ENCODE peak calls at places on chromosome 1, in nine cellular contexts. P is adrenal gland, N is tibial nerve, U is prostate gland, K is heart left ventricle, C is GM12891, L is Peyer's patch, O is stomach, A is endothelial cell of umbilical vein. W is an unnamed sample.

GRCh38 chr1:208243851-208244583 is at the start of gene PLXNA2:
- DNase-seq in P (peak), N (peak), U (peak), K (peak), C (peak), L (peak), O (peak), A (peak), W (peak)

GRCh38 chr1:38114231-38114630 is 67.6 kb upstream of the POU3F1 start:
- DNase-seq in P (no peak), N (no peak), U (peak), K (no peak), C (no peak), L (peak), O (peak), A (peak), W (no peak)

GRCh38 chr1:3020263-3020909 is 881 bp upstream of the ACTRT2 start:
- DNase-seq in P (no peak), N (no peak), U (no peak), K (no peak), C (no peak), L (peak), O (no peak), A (no peak), W (no peak)

GRCh38 chr1:39976732-39977131 is 21.8 kb downstream of the MFSD2A start:
- DNase-seq in P (no peak), N (no peak), U (no peak), K (no peak), C (no peak), L (no peak), O (no peak), A (no peak), W (no peak)

GRCh38 chr1:230922620-230923019 is 54.3 kb upstream of the C1orf198 start:
- DNase-seq in P (no peak), N (no peak), U (no peak), K (no peak), C (no peak), L (no peak), O (no peak), A (no peak), W (peak)

GRCh38 chr1:221718391-221719277 is 23.3 kb downstream of the DUSP10 start:
- DNase-seq in P (no peak), N (no peak), U (no peak), K (no peak), C (no peak), L (no peak), O (no peak), A (peak), W (no peak)

GRCh38 chr1:94970783-94971182 is 43.9 kb upstream of the CNN3 start:
- DNase-seq in P (no peak), N (no peak), U (no peak), K (no peak), C (no peak), L (no peak), O (no peak), A (peak), W (no peak)

GRCh38 chr1:41360074-41361027 is 883 bp upstream of the FOXO6 start:
- DNase-seq in P (no peak), N (no peak), U (no peak), K (peak), C (no peak), L (peak), O (no peak), A (no peak), W (peak)

GRCh38 chr1:55179177-55179835 is 35.9 kb downstream of the USP24 start:
- DNase-seq in P (no peak), N (no peak), U (no peak), K (no peak), C (no peak), L (no peak), O (no peak), A (no peak), W (peak)

GRCh38 chr1:112515311-112516009 is 6.7 kb downstream of the WNT2B start:
- DNase-seq in P (peak), N (no peak), U (no peak), K (no peak), C (no peak), L (no peak), O (no peak), A (peak), W (no peak)

GRCh38 chr1:30778156-30778978 is 20.8 kb upstream of the LAPTM5 start:
- DNase-seq in P (peak), N (no peak), U (no peak), K (peak), C (no peak), L (no peak), O (peak), A (peak), W (peak)

GRCh38 chr1:185170291-185170848 is 13.4 kb downstream of the SWT1 start:
- DNase-seq in P (peak), N (peak), U (peak), K (no peak), C (peak), L (peak), O (no peak), A (peak), W (peak)

GRCh38 chr1:227937531-227938145 is 10.1 kb downstream of the WNT9A start:
- DNase-seq in P (no peak), N (no peak), U (no peak), K (no peak), C (no peak), L (peak), O (no peak), A (no peak), W (no peak)

GRCh38 chr1:59714966-59715365 is 99.8 kb upstream of the HOOK1 start:
- DNase-seq in P (no peak), N (no peak), U (no peak), K (no peak), C (no peak), L (no peak), O (no peak), A (no peak), W (no peak)

GRCh38 chr1:186749820-186750219 is 69.6 kb upstream of the PTGS2 start:
- DNase-seq in P (no peak), N (no peak), U (no peak), K (no peak), C (no peak), L (no peak), O (no peak), A (no peak), W (no peak)

GRCh38 chr1:177863776-177864175 is 106.1 kb downstream of the SEC16B start:
- DNase-seq in P (no peak), N (no peak), U (no peak), K (no peak), C (no peak), L (no peak), O (no peak), A (no peak), W (no peak)

GRCh38 chr1:92808353-92808752 is 23.4 kb upstream of the EVI5 start:
- DNase-seq in P (no peak), N (no peak), U (no peak), K (no peak), C (no peak), L (no peak), O (no peak), A (no peak), W (no peak)

GRCh38 chr1:220269036-220269435 is 3.2 kb downstream of the RAB3GAP2 start:
- DNase-seq in P (no peak), N (no peak), U (no peak), K (no peak), C (no peak), L (no peak), O (no peak), A (no peak), W (no peak)

GRCh38 chr1:6103111-6103853 is 57.6 kb downstream of the KCNAB2 start:
- DNase-seq in P (no peak), N (no peak), U (no peak), K (no peak), C (no peak), L (no peak), O (no peak), A (no peak), W (no peak)

GRCh38 chr1:23661887-23662286 is 29.7 kb upstream of the RPL11 start:
- DNase-seq in P (no peak), N (no peak), U (no peak), K (no peak), C (no peak), L (no peak), O (no peak), A (no peak), W (no peak)

GRCh38 chr1:200856716-200857352 is 15.9 kb upstream of the GPR25 start:
- DNase-seq in P (no peak), N (no peak), U (no peak), K (no peak), C (no peak), L (no peak), O (no peak), A (peak), W (no peak)

GRCh38 chr1:150562384-150563339 is 13.5 kb downstream of the ADAMTSL4 start:
- DNase-seq in P (no peak), N (no peak), U (no peak), K (no peak), C (no peak), L (peak), O (peak), A (peak), W (peak)

GRCh38 chr1:205664399-205665108 is 15.8 kb downstream of the SLC45A3 start:
- DNase-seq in P (no peak), N (no peak), U (no peak), K (no peak), C (no peak), L (peak), O (peak), A (peak), W (no peak)

GRCh38 chr1:87826639-87827345 is 498.1 kb downstream of the LMO4 start:
- DNase-seq in P (peak), N (peak), U (no peak), K (peak), C (no peak), L (no peak), O (no peak), A (peak), W (peak)

GRCh38 chr1:15618685-15619525 is 1.6 kb downstream of the DDI2 start:
- DNase-seq in P (no peak), N (peak), U (peak), K (no peak), C (no peak), L (no peak), O (no peak), A (peak), W (peak)

GRCh38 chr1:239725371-239725770 is 339.0 kb downstream of the CHRM3 start:
- DNase-seq in P (no peak), N (no peak), U (no peak), K (no peak), C (no peak), L (no peak), O (no peak), A (no peak), W (no peak)

GRCh38 chr1:158830904-158831507 is at the start of gene MNDA:
- DNase-seq in P (no peak), N (no peak), U (no peak), K (no peak), C (peak), L (no peak), O (no peak), A (no peak), W (no peak)

GRCh38 chr1:110472546-110472945 is 21.6 kb downstream of the PROK1 start:
- DNase-seq in P (no peak), N (no peak), U (no peak), K (no peak), C (no peak), L (no peak), O (no peak), A (no peak), W (no peak)

GRCh38 chr1:111213412-111213811 is 13.0 kb upstream of the DENND2D start:
- DNase-seq in P (no peak), N (no peak), U (no peak), K (no peak), C (no peak), L (no peak), O (no peak), A (no peak), W (peak)

GRCh38 chr1:18932387-18932786 is 24.1 kb downstream of the IFFO2 start:
- DNase-seq in P (peak), N (no peak), U (no peak), K (no peak), C (no peak), L (no peak), O (no peak), A (no peak), W (no peak)

GRCh38 chr1:160459056-160459455 is 58.7 kb downstream of the VANGL2 start:
- DNase-seq in P (no peak), N (no peak), U (no peak), K (no peak), C (no peak), L (no peak), O (no peak), A (no peak), W (no peak)

DNA sequence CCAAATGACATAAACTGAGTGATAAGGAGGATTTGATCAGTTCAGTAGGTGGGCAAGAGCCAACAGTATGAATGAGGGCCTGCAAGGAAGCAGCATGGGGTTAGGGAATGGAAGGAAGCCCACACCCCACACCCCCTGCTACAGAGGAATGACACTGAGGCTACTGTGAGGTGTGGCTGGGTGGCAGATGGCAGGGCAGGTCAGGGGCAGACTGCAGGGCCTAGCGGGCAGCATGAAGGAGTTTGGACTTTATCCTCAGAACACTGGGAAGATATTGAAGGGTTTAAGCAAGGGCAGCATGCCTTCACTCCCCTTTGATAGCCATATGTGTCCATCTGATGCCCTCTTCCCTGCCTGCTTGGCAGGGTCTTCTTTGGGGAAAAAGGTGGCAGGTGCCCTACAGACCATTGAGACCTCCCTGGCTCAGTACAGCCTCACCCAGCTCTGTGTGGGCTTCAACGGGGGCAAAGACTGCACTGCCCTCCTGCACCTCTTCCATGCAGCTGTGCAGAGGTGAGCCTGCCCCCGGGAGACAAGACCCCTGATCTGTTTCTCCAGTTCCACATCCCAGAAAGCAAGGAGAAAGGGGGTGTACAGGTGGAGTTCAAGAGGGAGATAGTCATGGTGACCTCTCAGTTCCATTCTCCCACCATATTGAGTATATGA is 4.1 kb upstream of the LENEP start:
- DNase-seq in P (no peak), N (no peak), U (no peak), K (no peak), C (no peak), L (peak), O (no peak), A (no peak), W (no peak)
- TF ChIP-seq POLR2A in P (no peak), N (no peak), U (no peak), K (no peak), C (no peak), L (no peak), O (no peak), A (peak), W (no peak)

DNA sequence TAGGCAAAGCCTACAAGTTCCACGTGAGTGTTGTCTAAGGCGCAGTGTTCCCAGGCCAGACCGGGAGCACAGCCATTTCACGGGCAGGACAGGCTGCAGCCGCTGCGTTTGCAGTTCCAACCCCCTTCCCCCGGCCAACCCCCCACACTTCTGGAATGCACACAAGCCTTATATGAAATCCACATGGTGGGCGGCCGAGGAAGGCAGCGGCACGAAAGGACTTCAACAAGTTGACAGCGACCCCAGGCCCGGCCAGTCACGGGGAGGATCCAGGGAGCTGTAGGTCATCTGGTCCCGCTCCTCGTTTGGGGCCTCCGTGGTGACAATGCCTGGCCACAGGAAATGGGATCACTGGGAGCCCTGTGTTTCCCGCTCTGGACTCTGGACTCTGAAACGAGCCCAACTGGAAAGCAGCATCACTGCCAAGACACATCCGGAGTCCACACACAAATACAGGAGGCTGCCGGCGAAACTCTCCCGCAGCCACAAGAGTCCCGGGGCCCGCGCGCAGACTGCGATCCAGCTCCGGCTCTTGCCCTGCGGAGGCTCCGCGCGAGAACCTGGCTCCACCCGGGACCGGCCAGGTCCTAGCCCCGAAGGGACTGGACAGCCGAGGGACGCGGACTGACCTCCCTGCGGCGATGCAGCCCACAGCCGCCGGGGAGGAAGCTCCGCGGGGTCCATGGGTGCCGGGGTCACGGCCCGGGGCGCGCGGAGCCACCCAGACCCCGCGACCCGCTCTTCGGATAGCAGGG is 794 bp downstream of the NID1 start:
- DNase-seq in P (peak), N (peak), U (peak), K (peak), C (no peak), L (peak), O (peak), A (peak), W (peak)
- TF ChIP-seq POLR2A in P (peak), N (peak), U (no peak), K (no peak), C (no peak), L (no peak), O (no peak), A (no peak), W (no peak)

GRCh38 chr1:154324669-154325582 is at the start of gene ATP8B2:
- DNase-seq in P (peak), N (peak), U (peak), K (peak), C (peak), L (peak), O (peak), A (peak), W (peak)
- TF ChIP-seq POLR2A in P (no peak), N (no peak), U (no peak), K (no peak), C (no peak), L (peak), O (no peak), A (no peak), W (peak)

GRCh38 chr1:46522184-46522968 is 29.1 kb downstream of the KNCN start:
- DNase-seq in P (peak), N (peak), U (peak), K (peak), C (no peak), L (no peak), O (peak), A (no peak), W (peak)
- TF ChIP-seq POLR2A in P (no peak), N (no peak), U (no peak), K (no peak), C (no peak), L (no peak), O (no peak), A (no peak), W (no peak)

DNA sequence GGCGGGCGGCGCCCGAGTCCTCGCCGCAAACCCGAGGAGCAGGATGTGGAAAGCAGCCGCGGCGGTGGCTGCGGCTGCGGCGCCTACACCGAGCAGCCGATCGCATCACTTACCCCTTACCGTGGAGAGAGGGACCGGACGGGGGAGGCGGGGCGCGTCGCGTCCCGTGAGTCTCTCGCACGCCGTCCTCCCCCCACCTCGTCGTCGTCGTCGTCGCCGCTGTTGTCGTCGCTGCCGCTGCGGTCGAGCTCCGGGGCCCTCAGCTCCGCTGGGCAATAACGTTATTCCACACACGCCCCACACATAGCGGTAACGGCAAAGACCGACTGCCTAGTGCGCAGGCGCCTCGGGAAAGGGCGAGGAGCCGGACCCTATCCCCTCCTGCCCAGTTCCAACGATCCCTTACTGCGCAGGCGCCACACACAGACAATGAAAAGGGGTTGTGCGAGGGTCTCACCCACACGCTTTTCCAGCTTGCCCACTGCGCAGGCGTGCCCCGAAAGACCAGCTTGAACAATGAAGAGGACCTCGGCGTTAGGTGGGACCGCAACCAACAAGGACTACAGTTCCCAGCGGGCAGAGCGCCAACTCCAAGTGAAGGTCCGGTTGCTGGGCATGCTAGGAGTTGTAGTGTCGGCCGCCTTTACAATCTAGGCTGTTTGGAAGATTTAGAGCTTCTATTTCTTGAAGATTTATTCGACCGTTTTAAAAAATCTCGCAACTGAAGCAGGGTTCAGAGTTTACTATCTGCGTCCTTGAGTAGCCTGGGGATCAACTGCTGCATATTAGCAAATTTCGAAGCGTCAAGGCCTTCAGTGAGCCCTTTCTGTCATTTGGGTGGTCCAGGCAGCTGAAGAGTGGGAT is at the start of gene CEP170:
- DNase-seq in P (peak), N (peak), U (peak), K (peak), C (peak), L (peak), O (peak), A (peak), W (peak)
- TF ChIP-seq POLR2A in P (peak), N (peak), U (peak), K (no peak), C (no peak), L (peak), O (no peak), A (peak), W (peak)

GRCh38 chr1:217660353-217661062 is 29.4 kb downstream of the SPATA17 start:
- DNase-seq in P (no peak), N (no peak), U (no peak), K (no peak), C (no peak), L (no peak), O (no peak), A (peak), W (peak)

DNA sequence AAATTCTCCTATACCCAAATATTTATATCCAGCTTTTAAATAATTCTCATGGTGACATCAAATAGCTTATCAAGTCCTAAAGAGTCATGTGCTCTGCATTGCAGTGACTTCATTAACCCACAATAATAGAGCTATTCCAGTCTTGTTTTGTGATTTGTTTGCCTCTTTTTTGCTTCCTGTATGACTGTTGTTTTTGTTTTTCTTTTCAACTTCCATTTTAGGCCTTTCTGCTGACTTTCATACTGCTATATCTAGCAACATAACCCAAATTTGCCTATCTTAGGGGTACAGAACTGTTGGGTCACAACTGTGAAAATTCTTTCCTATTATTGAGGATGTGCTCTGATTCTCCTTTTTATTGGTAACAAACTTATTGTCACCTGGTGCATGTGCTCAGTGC is 30.3 kb downstream of the SPATA17 start:
- DNase-seq in P (no peak), N (no peak), U (no peak), K (no peak), C (no peak), L (no peak), O (no peak), A (no peak), W (no peak)
- TF ChIP-seq POLR2A in P (no peak), N (no peak), U (no peak), K (no peak), C (no peak), L (no peak), O (no peak), A (no peak), W (no peak)

GRCh38 chr1:167219646-167220536 is 795 bp upstream of the POU2F1 start:
- DNase-seq in P (peak), N (peak), U (peak), K (peak), C (peak), L (peak), O (peak), A (peak), W (peak)
- TF ChIP-seq POLR2A in P (peak), N (peak), U (peak), K (no peak), C (peak), L (peak), O (no peak), A (peak), W (peak)

GRCh38 chr1:203322480-203323179 is 17.3 kb downstream of the BTG2 start:
- DNase-seq in P (no peak), N (no peak), U (no peak), K (peak), C (no peak), L (no peak), O (peak), A (peak), W (no peak)
- TF ChIP-seq POLR2A in P (no peak), N (peak), U (no peak), K (no peak), C (no peak), L (no peak), O (no peak), A (no peak), W (no peak)

W was measured in erythroblast.